ENCODE peak calls at places on chromosomes 7 and 10, in eight cellular contexts. D is fibroblast of mammary gland; W is NCI-H1092 treated with DMSO at 0.1 percent for 48 hours; B is lower leg skin; F is GM23248; L is stimulated activated CD4-positive, alpha-beta T cell treated with anti-CD3 and anti-CD28 coated beads, Interleukin-4, amount 100 ng/mL, for 4 hours; K is KG1; E is NAMALWA. R is an unnamed sample.

GRCh38 chr10:102888048-102888447 is 18.8 kb downstream of the AS3MT start:
- DNase-seq in D (no peak), W (no peak), B (no peak), F (no peak), L (no peak), K (no peak), E (no peak), R (no peak)

GRCh38 chr10:114356786-114357588 is 47.3 kb downstream of the AFAP1L2 start:
- DNase-seq in D (peak), W (no peak), B (no peak), F (peak), L (no peak), K (no peak), E (no peak), R (no peak)

GRCh38 chr7:12851841-12852240 is 164.4 kb downstream of the ARL4A start:
- DNase-seq in D (no peak), W (no peak), B (no peak), F (no peak), L (no peak), K (no peak), E (no peak), R (no peak)

GRCh38 chr7:1598961-1599360 is 29.1 kb upstream of the PSMG3 start:
- DNase-seq in D (no peak), W (no peak), B (no peak), F (no peak), L (no peak), K (no peak), E (no peak), R (no peak)

GRCh38 chr7:28848906-28849305 is 109.2 kb downstream of the TRIL start:
- DNase-seq in D (no peak), W (no peak), B (no peak), F (no peak), L (no peak), K (no peak), E (no peak), R (no peak)

GRCh38 chr7:45407730-45408406 is 166.3 kb upstream of the ADCY1 start:
- DNase-seq in D (no peak), W (peak), B (no peak), F (peak), L (no peak), K (no peak), E (no peak), R (peak)

GRCh38 chr7:12327922-12328321 is 75.7 kb downstream of the VWDE start:
- DNase-seq in D (no peak), W (no peak), B (no peak), F (no peak), L (no peak), K (no peak), E (no peak), R (no peak)

GRCh38 chr10:97278491-97278989 is 13.9 kb downstream of the ARHGAP19 start:
- DNase-seq in D (peak), W (peak), B (no peak), F (peak), L (no peak), K (no peak), E (peak), R (peak)

GRCh38 chr7:25031432-25031831 is 51.5 kb upstream of the OSBPL3 start:
- DNase-seq in D (no peak), W (no peak), B (no peak), F (no peak), L (no peak), K (no peak), E (no peak), R (no peak)

GRCh38 chr10:16116404-16117304 is 256.3 kb upstream of the MINDY3 start:
- DNase-seq in D (peak), W (peak), B (peak), F (peak), L (no peak), K (peak), E (peak), R (peak)

GRCh38 chr7:105118612-105119600 is 104.9 kb downstream of the KMT2E start:
- DNase-seq in D (no peak), W (no peak), B (no peak), F (no peak), L (no peak), K (peak), E (peak), R (no peak)

GRCh38 chr10:7937315-7937945 is 117.1 kb upstream of the GATA3 start:
- DNase-seq in D (no peak), W (no peak), B (no peak), F (no peak), L (no peak), K (no peak), E (no peak), R (no peak)

GRCh38 chr7:130732980-130733865 is 784 bp downstream of the KLF14 start:
- DNase-seq in D (peak), W (peak), B (no peak), F (peak), L (peak), K (no peak), E (no peak), R (peak)

GRCh38 chr7:150668472-150668911 is 17.0 kb upstream of the GIMAP2 start:
- DNase-seq in D (no peak), W (no peak), B (no peak), F (no peak), L (peak), K (no peak), E (no peak), R (no peak)

GRCh38 chr7:48643420-48644013 is 280.8 kb upstream of the CDC14C start:
- DNase-seq in D (no peak), W (peak), B (no peak), F (no peak), L (no peak), K (no peak), E (no peak), R (no peak)

GRCh38 chr10:60893231-60893630 is 50.8 kb downstream of the RHOBTB1 start:
- DNase-seq in D (no peak), W (no peak), B (no peak), F (no peak), L (no peak), K (no peak), E (no peak), R (no peak)

GRCh38 chr10:78474743-78475142 is 441.1 kb downstream of the RPS24 start:
- DNase-seq in D (no peak), W (no peak), B (no peak), F (no peak), L (no peak), K (no peak), E (no peak), R (no peak)

GRCh38 chr7:5634107-5634950 is 147.1 kb downstream of the RNF216 start:
- DNase-seq in D (peak), W (no peak), B (peak), F (peak), L (no peak), K (no peak), E (no peak), R (peak)